ENCODE peak calls at places on chromosomes 13 and 19, in nine cellular contexts. Y is GM23248; C is AG04450; K is effector memory CD4-positive, alpha-beta T cell; T is tibial artery; Q is osteoblast; L is left ventricle myocardium inferior; V is thoracic aorta; N is GM23338. H is an unnamed sample.

GRCh38 chr19:7500811-7501450 is 12.1 kb upstream of the PEX11G start:
- DNase-seq in Y (peak), C (no peak), K (no peak), T (no peak), Q (peak), L (no peak), V (no peak), N (peak), H (no peak)

GRCh38 chr13:40275636-40276035 is 390.8 kb downstream of the FOXO1 start:
- DNase-seq in Y (peak), C (no peak), K (no peak), T (no peak), Q (peak), L (no peak), V (no peak), N (no peak), H (no peak)

GRCh38 chr19:55451522-55452380 is 8.7 kb upstream of the SHISA7 start:
- DNase-seq in Y (peak), C (no peak), K (no peak), T (no peak), Q (no peak), L (no peak), V (no peak), N (no peak), H (no peak)

GRCh38 chr19:34838753-34839431 is 65.9 kb upstream of the ZNF599 start:
- DNase-seq in Y (peak), C (no peak), K (no peak), T (no peak), Q (peak), L (no peak), V (no peak), N (peak), H (no peak)

GRCh38 chr19:18190278-18190677 is 2.7 kb upstream of the MPV17L2 start:
- DNase-seq in Y (no peak), C (no peak), K (no peak), T (no peak), Q (no peak), L (no peak), V (no peak), N (no peak), H (no peak)

GRCh38 chr13:40208517-40208916 is 457.9 kb downstream of the FOXO1 start:
- DNase-seq in Y (no peak), C (no peak), K (no peak), T (no peak), Q (no peak), L (no peak), V (no peak), N (no peak), H (no peak)

GRCh38 chr13:40629678-40630384 is 36.6 kb downstream of the FOXO1 start:
- DNase-seq in Y (no peak), C (no peak), K (no peak), T (no peak), Q (no peak), L (no peak), V (no peak), N (no peak), H (no peak)

GRCh38 chr13:41900918-41901317 is 60.0 kb downstream of the VWA8 start:
- DNase-seq in Y (peak), C (no peak), K (no peak), T (no peak), Q (no peak), L (no peak), V (no peak), N (no peak), H (no peak)

GRCh38 chr13:103030776-103031175 is 35.4 kb downstream of the SLC10A2 start:
- DNase-seq in Y (no peak), C (no peak), K (no peak), T (no peak), Q (no peak), L (no peak), V (no peak), N (no peak), H (no peak)

GRCh38 chr19:46378268-46378667 is 31.4 kb downstream of the PPP5C start:
- DNase-seq in Y (peak), C (no peak), K (no peak), T (no peak), Q (peak), L (no peak), V (no peak), N (no peak), H (no peak)

GRCh38 chr19:6718741-6719539 is 1.5 kb downstream of the C3 start:
- DNase-seq in Y (peak), C (no peak), K (peak), T (no peak), Q (peak), L (no peak), V (no peak), N (peak), H (no peak)

GRCh38 chr13:34294483-34295129 is 476.7 kb downstream of the RFC3 start:
- DNase-seq in Y (peak), C (no peak), K (no peak), T (no peak), Q (no peak), L (peak), V (no peak), N (no peak), H (no peak)

GRCh38 chr19:50383852-50384684 is at the start of gene POLD1:
- DNase-seq in Y (peak), C (peak), K (peak), T (peak), Q (peak), L (peak), V (peak), N (peak), H (peak)

GRCh38 chr19:55676384-55676783 is 1.4 kb downstream of the EPN1 start:
- DNase-seq in Y (peak), C (no peak), K (no peak), T (no peak), Q (no peak), L (no peak), V (no peak), N (no peak), H (no peak)

GRCh38 chr19:41175825-41176734 is 16.9 kb upstream of the CYP2S1 start:
- DNase-seq in Y (peak), C (peak), K (no peak), T (peak), Q (peak), L (peak), V (no peak), N (peak), H (no peak)

GRCh38 chr13:88979465-88980180 is 1308.5 kb downstream of the SLITRK5 start:
- DNase-seq in Y (no peak), C (no peak), K (no peak), T (no peak), Q (no peak), L (no peak), V (no peak), N (peak), H (no peak)

GRCh38 chr13:113001251-113002140 is 32.5 kb downstream of the MCF2L start:
- DNase-seq in Y (peak), C (no peak), K (no peak), T (no peak), Q (no peak), L (no peak), V (no peak), N (peak), H (no peak)

GRCh38 chr19:15374796-15375440 is 4.7 kb downstream of the AKAP8 start:
- DNase-seq in Y (no peak), C (no peak), K (no peak), T (peak), Q (peak), L (peak), V (no peak), N (no peak), H (peak)

GRCh38 chr13:100836696-100837095 is 162.1 kb upstream of the TMTC4 start:
- DNase-seq in Y (peak), C (no peak), K (no peak), T (no peak), Q (peak), L (no peak), V (no peak), N (no peak), H (no peak)

GRCh38 chr19:52270266-52270885 is 989 bp downstream of the ZNF766 start:
- DNase-seq in Y (peak), C (no peak), K (no peak), T (no peak), Q (peak), L (no peak), V (no peak), N (peak), H (no peak)

GRCh38 chr19:8308891-8309291 is 733 bp upstream of the CD320 start:
- DNase-seq in Y (no peak), C (no peak), K (no peak), T (no peak), Q (no peak), L (peak), V (no peak), N (no peak), H (peak)

GRCh38 chr19:51703655-51704515 is 10.8 kb downstream of the SPACA6 start:
- DNase-seq in Y (peak), C (peak), K (peak), T (peak), Q (peak), L (peak), V (peak), N (peak), H (peak)

GRCh38 chr19:45780448-45781281 is 1.6 kb downstream of the DMPK start:
- DNase-seq in Y (no peak), C (no peak), K (no peak), T (no peak), Q (peak), L (no peak), V (no peak), N (no peak), H (no peak)

GRCh38 chr19:1883784-1884183 is 1.5 kb downstream of the ABHD17A start:
- DNase-seq in Y (no peak), C (no peak), K (no peak), T (no peak), Q (peak), L (no peak), V (no peak), N (no peak), H (no peak)

GRCh38 chr19:1880611-1881392 is 4.5 kb downstream of the ABHD17A start:
- DNase-seq in Y (no peak), C (no peak), K (no peak), T (no peak), Q (peak), L (no peak), V (no peak), N (no peak), H (no peak)

GRCh38 chr19:1884291-1884718 is 991 bp downstream of the ABHD17A start:
- DNase-seq in Y (peak), C (no peak), K (no peak), T (no peak), Q (peak), L (no peak), V (no peak), N (no peak), H (no peak)

GRCh38 chr19:1882786-1883692 is 2.3 kb downstream of the ABHD17A start:
- DNase-seq in Y (no peak), C (no peak), K (no peak), T (no peak), Q (peak), L (no peak), V (no peak), N (no peak), H (no peak)

GRCh38 chr19:1882089-1882785 is 3.1 kb downstream of the ABHD17A start:
- DNase-seq in Y (no peak), C (no peak), K (peak), T (no peak), Q (peak), L (no peak), V (no peak), N (no peak), H (no peak)
- H3K27ac ChIP-seq in Y (no peak), C (no peak), K (peak), T (no peak), Q (no peak), L (peak), V (peak), N (peak), H (peak)

DNA sequence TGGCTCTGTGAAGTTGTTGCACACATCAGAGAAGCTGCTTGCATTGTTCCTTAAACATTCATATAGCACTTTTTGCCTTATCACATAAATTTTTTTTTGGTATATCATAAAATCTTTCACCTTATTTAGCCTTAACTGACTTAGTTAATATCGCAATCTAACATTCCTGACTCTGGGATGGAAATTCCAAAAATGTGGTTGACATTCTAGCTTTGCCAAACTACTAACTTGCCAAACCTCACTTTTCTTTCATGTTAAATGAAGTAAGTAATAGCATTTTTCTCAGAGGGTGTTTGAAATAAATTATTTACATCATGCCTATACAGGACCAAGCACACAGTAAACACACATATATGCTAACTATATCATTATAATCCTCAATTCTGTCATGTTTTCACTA is 736.9 kb upstream of the PCDH9 start:
- DNase-seq in Y (no peak), C (no peak), K (no peak), T (no peak), Q (no peak), L (no peak), V (no peak), N (no peak), H (no peak)
- H3K27ac ChIP-seq in Y (no peak), C (no peak), K (no peak), T (no peak), Q (no peak), L (no peak), V (no peak), N (no peak), H (no peak)

GRCh38 chr13:25153736-25154135 is 18.4 kb downstream of the AMER2 start:
- DNase-seq in Y (no peak), C (no peak), K (no peak), T (no peak), Q (no peak), L (no peak), V (no peak), N (peak), H (no peak)

GRCh38 chr13:25151626-25152025 is 20.5 kb downstream of the AMER2 start:
- DNase-seq in Y (no peak), C (no peak), K (no peak), T (no peak), Q (no peak), L (no peak), V (no peak), N (no peak), H (no peak)

GRCh38 chr13:25149670-25150069 is 22.4 kb downstream of the AMER2 start:
- DNase-seq in Y (no peak), C (no peak), K (no peak), T (no peak), Q (no peak), L (no peak), V (no peak), N (no peak), H (no peak)

GRCh38 chr13:25143693-25144092 is 28.4 kb downstream of the AMER2 start:
- DNase-seq in Y (no peak), C (no peak), K (no peak), T (no peak), Q (no peak), L (no peak), V (no peak), N (no peak), H (no peak)

GRCh38 chr13:25148005-25148798 is 23.9 kb downstream of the AMER2 start:
- DNase-seq in Y (no peak), C (no peak), K (no peak), T (no peak), Q (no peak), L (no peak), V (no peak), N (no peak), H (no peak)
- H3K27ac ChIP-seq in Y (no peak), C (no peak), K (no peak), T (no peak), Q (no peak), L (no peak), V (no peak), N (no peak), H (no peak)

GRCh38 chr13:50685491-50685890 is 158.0 kb downstream of the DLEU7 start:
- DNase-seq in Y (peak), C (no peak), K (no peak), T (peak), Q (no peak), L (peak), V (no peak), N (peak), H (peak)
- H3K27ac ChIP-seq in Y (no peak), C (no peak), K (no peak), T (no peak), Q (no peak), L (peak), V (peak), N (no peak), H (peak)

GRCh38 chr19:9580728-9581127 is 3.6 kb downstream of the ZNF121 start:
- DNase-seq in Y (no peak), C (no peak), K (no peak), T (no peak), Q (no peak), L (no peak), V (no peak), N (no peak), H (no peak)

GRCh38 chr19:9586764-9587163 is 2.5 kb upstream of the ZNF121 start:
- DNase-seq in Y (peak), C (peak), K (peak), T (peak), Q (peak), L (peak), V (peak), N (peak), H (peak)

GRCh38 chr19:9584073-9584833 is at the start of gene ZNF121:
- DNase-seq in Y (peak), C (peak), K (peak), T (peak), Q (peak), L (peak), V (peak), N (peak), H (peak)
- H3K27ac ChIP-seq in Y (peak), C (peak), K (peak), T (peak), Q (peak), L (peak), V (peak), N (peak), H (peak)

GRCh38 chr13:94033830-94034642 is 445.4 kb downstream of the DCT start:
- DNase-seq in Y (no peak), C (no peak), K (no peak), T (no peak), Q (no peak), L (no peak), V (no peak), N (peak), H (no peak)
- H3K27ac ChIP-seq in Y (no peak), C (no peak), K (no peak), T (no peak), Q (no peak), L (no peak), V (no peak), N (no peak), H (no peak)

GRCh38 chr13:50323440-50324070 is 308.3 kb downstream of the KCNRG start:
- DNase-seq in Y (peak), C (peak), K (no peak), T (no peak), Q (no peak), L (no peak), V (no peak), N (no peak), H (no peak)

GRCh38 chr13:50322006-50322405 is 306.8 kb downstream of the KCNRG start:
- DNase-seq in Y (no peak), C (no peak), K (no peak), T (no peak), Q (no peak), L (no peak), V (no peak), N (no peak), H (no peak)

GRCh38 chr13:50320297-50320862 is 305.1 kb downstream of the KCNRG start:
- DNase-seq in Y (peak), C (peak), K (no peak), T (no peak), Q (no peak), L (no peak), V (no peak), N (no peak), H (no peak)

GRCh38 chr13:50318887-50319286 is 303.6 kb downstream of the KCNRG start:
- DNase-seq in Y (no peak), C (no peak), K (no peak), T (no peak), Q (no peak), L (no peak), V (no peak), N (peak), H (no peak)

DNA sequence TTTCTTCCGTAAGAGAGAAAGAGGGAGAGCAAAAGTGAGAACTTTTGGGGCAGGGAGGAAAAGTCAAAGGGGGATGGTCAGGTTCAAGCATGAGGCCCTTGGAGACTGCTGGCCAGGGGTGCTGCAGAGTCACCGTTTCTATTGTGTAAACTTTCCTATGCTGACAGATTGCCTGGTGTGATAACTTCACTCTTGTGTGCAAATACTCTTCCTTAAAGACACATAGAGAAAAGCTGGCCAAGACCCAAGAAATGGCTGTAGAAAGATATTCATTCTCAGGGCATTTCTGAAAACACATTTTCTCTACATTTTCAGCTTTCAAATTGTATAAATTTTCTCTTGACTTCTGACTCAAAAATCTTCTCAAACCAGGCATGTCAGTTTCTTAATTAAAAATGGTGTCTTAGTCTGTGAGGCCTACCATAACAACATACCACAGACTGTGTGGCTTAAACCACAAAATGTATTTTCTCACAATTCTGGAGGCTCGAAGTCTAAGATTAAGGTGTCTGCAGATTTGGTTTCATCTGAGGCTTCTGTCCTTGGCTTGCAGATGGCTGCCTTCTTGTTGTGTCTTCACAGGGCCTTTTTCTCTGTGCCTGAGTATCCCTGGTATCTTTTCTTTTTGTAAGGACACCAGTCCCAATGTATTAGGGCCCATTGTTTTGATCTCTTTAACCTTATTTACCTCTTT is 304.5 kb downstream of the KCNRG start:
- DNase-seq in Y (peak), C (no peak), K (no peak), T (no peak), Q (no peak), L (no peak), V (no peak), N (no peak), H (no peak)
- H3K27ac ChIP-seq in Y (peak), C (no peak), K (no peak), T (no peak), Q (peak), L (no peak), V (no peak), N (no peak), H (no peak)